ENCODE peak calls at places on chromosomes 6 and 20, in six cellular contexts. L is MM.1S, J is upper lobe of right lung, Q is pulmonary artery endothelial cell, P is cardiac muscle cell, I is RPMI7951. X is an unnamed sample.

GRCh38 chr6:16651871-16652270 is 109.4 kb downstream of the ATXN1 start:
- DNase-seq in I (no peak), P (no peak), Q (no peak), L (no peak), J (no peak), X (no peak)

GRCh38 chr20:53899351-53900167 is 170.8 kb downstream of the BCAS1 start:
- DNase-seq in I (peak), L (peak), P (peak), Q (no peak), J (no peak), X (no peak)

GRCh38 chr20:3130051-3130600 is 29.5 kb downstream of the FASTKD5 start:
- DNase-seq in P (no peak), L (no peak), J (no peak), I (no peak), Q (no peak), X (no peak)

GRCh38 chr6:105364243-105364642 is 38.6 kb downstream of the PREP start:
- DNase-seq in I (peak), J (no peak), P (peak), L (no peak), Q (no peak), X (no peak)

GRCh38 chr20:53365676-53366075 is 228.0 kb downstream of the ZNF217 start:
- DNase-seq in J (no peak), L (no peak), I (no peak), P (no peak), Q (no peak), X (no peak)

GRCh38 chr6:140071115-140071514 is 696.7 kb upstream of the CITED2 start:
- DNase-seq in J (no peak), L (no peak), P (peak), Q (no peak), I (peak), X (no peak)

GRCh38 chr6:75268988-75269354 is 15.6 kb downstream of the TMEM30A start:
- DNase-seq in I (no peak), L (no peak), Q (no peak), P (no peak), J (no peak), X (no peak)

GRCh38 chr6:77474286-77474956 is 11.1 kb upstream of the HTR1B start:
- DNase-seq in J (no peak), I (peak), Q (no peak), L (peak), P (no peak), X (no peak)

GRCh38 chr6:41189968-41190367 is 11.0 kb downstream of the TREML2 start:
- DNase-seq in I (no peak), P (no peak), L (no peak), Q (no peak), J (no peak), X (no peak)

GRCh38 chr6:111417181-111417585 is 65.8 kb downstream of the REV3L start:
- DNase-seq in P (peak), I (peak), L (no peak), J (no peak), Q (no peak), X (no peak)

GRCh38 chr6:102022803-102023202 is 629.3 kb downstream of the GRIK2 start:
- DNase-seq in Q (no peak), P (no peak), L (no peak), I (no peak), J (no peak), X (no peak)

X was measured in neuronal stem cell.